ENCODE peak calls at places on chromosomes 6 and 20, in seven cellular contexts. B is CD4-positive, CD25-positive, alpha-beta regulatory T cell; K is CD8-positive, alpha-beta T cell; I is lower lobe of right lung; Y is endodermal cell; U is neural progenitor cell; D is heart right ventricle. A is an unnamed sample.

GRCh38 chr6:138219398-138219797 is 1.1 kb upstream of the PBOV1 start:
- DNase-seq in B (no peak), K (no peak), I (no peak), Y (no peak), U (no peak), D (no peak), A (no peak)

GRCh38 chr6:144466716-144467115 is 181.6 kb downstream of the UTRN start:
- DNase-seq in B (no peak), K (no peak), I (no peak), Y (no peak), U (no peak), D (no peak), A (no peak)

GRCh38 chr6:169173532-169174268 is 79.9 kb downstream of the THBS2 start:
- DNase-seq in B (no peak), K (no peak), I (no peak), Y (no peak), U (no peak), D (no peak), A (no peak)

GRCh38 chr6:15675537-15676170 is 12.8 kb upstream of the DTNBP1 start:
- DNase-seq in B (no peak), K (no peak), I (no peak), Y (no peak), U (no peak), D (no peak), A (no peak)

GRCh38 chr20:8330785-8331699 is 199.0 kb downstream of the PLCB1 start:
- DNase-seq in B (no peak), K (no peak), I (no peak), Y (no peak), U (no peak), D (no peak), A (no peak)

GRCh38 chr6:56033451-56033850 is 158.1 kb upstream of the BMP5 start:
- DNase-seq in B (no peak), K (no peak), I (no peak), Y (no peak), U (no peak), D (no peak), A (no peak)

GRCh38 chr20:18019068-18019467 is 38.6 kb downstream of the OVOL2 start:
- DNase-seq in B (no peak), K (no peak), I (no peak), Y (peak; percentile 75), U (peak; percentile 56), D (no peak), A (no peak)

GRCh38 chr20:4886771-4887527 is 114.4 kb downstream of the SLC23A2 start:
- DNase-seq in B (no peak), K (no peak), I (no peak), Y (peak; percentile 15), U (no peak), D (no peak), A (no peak)

GRCh38 chr20:59437601-59438031 is 137.2 kb downstream of the EDN3 start:
- DNase-seq in B (no peak), K (no peak), I (no peak), Y (no peak), U (no peak), D (no peak), A (no peak)

GRCh38 chr6:157455731-157456523 is 74.9 kb downstream of the ZDHHC14 start:
- DNase-seq in B (no peak), K (no peak), I (no peak), Y (no peak), U (peak; percentile 59), D (no peak), A (no peak)

GRCh38 chr6:155455766-155456165 is at the start of gene NOX3:
- DNase-seq in B (no peak), K (no peak), I (no peak), Y (no peak), U (peak; percentile 18), D (no peak), A (no peak)

GRCh38 chr6:118869350-118869749 is 24.6 kb upstream of the ASF1A start:
- DNase-seq in B (no peak), K (no peak), I (no peak), Y (no peak), U (no peak), D (no peak), A (no peak)

GRCh38 chr6:44681782-44682181 is 294.3 kb downstream of the CDC5L start:
- DNase-seq in B (no peak), K (no peak), I (no peak), Y (peak; percentile 36), U (peak; percentile 28), D (no peak), A (no peak)

GRCh38 chr20:8670900-8671229 is 398.0 kb upstream of the PLCB4 start:
- DNase-seq in B (no peak), K (no peak), I (no peak), Y (no peak), U (no peak), D (no peak), A (no peak)

GRCh38 chr20:60228255-60228654 is 270.0 kb downstream of the CDH26 start:
- DNase-seq in B (no peak), K (no peak), I (no peak), Y (no peak), U (no peak), D (no peak), A (no peak)

GRCh38 chr6:53986721-53987526 is 124.3 kb upstream of the MLIP start:
- DNase-seq in B (no peak), K (no peak), I (no peak), Y (no peak), U (peak; percentile 4), D (no peak), A (no peak)

GRCh38 chr20:48582361-48582991 is 245.3 kb downstream of the PREX1 start:
- DNase-seq in B (no peak), K (no peak), I (no peak), Y (no peak), U (no peak), D (no peak), A (no peak)

GRCh38 chr6:112744827-112745226 is 397.7 kb downstream of the RFPL4B start:
- DNase-seq in B (no peak), K (no peak), I (no peak), Y (no peak), U (no peak), D (no peak), A (no peak)

GRCh38 chr20:55255016-55255415 is 750.3 kb downstream of the CBLN4 start:
- DNase-seq in B (no peak), K (no peak), I (no peak), Y (no peak), U (no peak), D (no peak), A (no peak)

GRCh38 chr20:43138061-43138860 is 51.4 kb downstream of the PTPRT start:
- DNase-seq in B (no peak), K (no peak), I (no peak), Y (no peak), U (no peak), D (no peak), A (no peak)

GRCh38 chr6:75210885-75211739 is 5.3 kb upstream of the COL12A1 start:
- DNase-seq in B (peak; percentile 65), K (peak; percentile 38), I (no peak), Y (peak; percentile 61), U (peak; percentile 83), D (peak; percentile 65), A (peak; percentile 54)

GRCh38 chr6:11761744-11762620 is 16.6 kb downstream of the ADTRP start:
- DNase-seq in B (no peak), K (no peak), I (no peak), Y (no peak), U (no peak), D (no peak), A (no peak)

GRCh38 chr20:58699246-58700107 is 6.9 kb downstream of the NPEPL1 start:
- DNase-seq in B (no peak), K (no peak), I (no peak), Y (no peak), U (no peak), D (no peak), A (no peak)

GRCh38 chr20:1225729-1226313 is at the start of gene RAD21L1:
- DNase-seq in B (peak; percentile 60), K (peak; percentile 80), I (peak; percentile 80), Y (peak; percentile 99), U (peak; percentile 95), D (peak; percentile 58), A (peak; percentile 81)

GRCh38 chr20:25290646-25291431 is 43.0 kb downstream of the PYGB start:
- DNase-seq in B (no peak), K (no peak), I (no peak), Y (no peak), U (no peak), D (no peak), A (no peak)

GRCh38 chr6:29925341-29926080 is 16.8 kb upstream of the HLA-A start:
- DNase-seq in B (no peak), K (no peak), I (no peak), Y (no peak), U (no peak), D (peak; percentile 20), A (no peak)

GRCh38 chr6:148869589-148869988 is 122.8 kb downstream of the UST start:
- DNase-seq in B (no peak), K (no peak), I (no peak), Y (no peak), U (no peak), D (no peak), A (no peak)

GRCh38 chr6:148866657-148867268 is 119.9 kb downstream of the UST start:
- DNase-seq in B (no peak), K (no peak), I (no peak), Y (no peak), U (no peak), D (no peak), A (no peak)

GRCh38 chr6:148868314-148868713 is 121.5 kb downstream of the UST start:
- DNase-seq in B (no peak), K (no peak), I (no peak), Y (no peak), U (no peak), D (no peak), A (no peak)

GRCh38 chr6:148867851-148868250 is 121.0 kb downstream of the UST start:
- DNase-seq in B (no peak), K (no peak), I (no peak), Y (no peak), U (no peak), D (no peak), A (no peak)

GRCh38 chr6:148868901-148869300 is 122.1 kb downstream of the UST start:
- DNase-seq in B (no peak), K (no peak), I (no peak), Y (no peak), U (no peak), D (no peak), A (no peak)
- H3K4me1 ChIP-seq in B (no peaks in the 10 kb centered on the region), K (no peaks in the 10 kb centered on the region), I (no peaks in the 10 kb centered on the region), Y (peaks cover 7% of the 10 kb centered on the region), U (peaks cover 35% of the 10 kb centered on the region), D (peaks cover 11% of the 10 kb centered on the region), A (no peaks in the 10 kb centered on the region)

GRCh38 chr20:11989018-11989771 is 71.5 kb downstream of the BTBD3 start:
- DNase-seq in B (no peak), K (no peak), I (no peak), Y (no peak), U (no peak), D (no peak), A (no peak)
- H3K4me3 ChIP-seq in B (no peak overlapping the region), K (no peak overlapping the region), I (no peak overlapping the region), Y (no peak overlapping the region), U (no peak overlapping the region), D (no peak overlapping the region), A (no peak overlapping the region)

GRCh38 chr20:36209921-36210320 is 26.4 kb upstream of the AAR2 start:
- DNase-seq in B (no peak), K (no peak), I (no peak), Y (no peak), U (no peak), D (no peak), A (no peak)
- H3K9me3 ChIP-seq in B (no peaks in the 10 kb centered on the region), K (no peaks in the 10 kb centered on the region), I (no peaks in the 10 kb centered on the region), Y (no peaks in the 10 kb centered on the region), U (no peaks in the 10 kb centered on the region), D (no peaks in the 10 kb centered on the region), A (no peaks in the 10 kb centered on the region)

GRCh38 chr20:50283922-50284810 is 93.5 kb downstream of the CEBPB start:
- DNase-seq in B (no peak), K (no peak), I (peak; percentile 90), Y (no peak), U (no peak), D (no peak), A (no peak)
- H3K4me1 ChIP-seq in B (no peaks in the 10 kb centered on the region), K (no peaks in the 10 kb centered on the region), I (peaks cover 54% of the 10 kb centered on the region), Y (no peaks in the 10 kb centered on the region), U (peaks cover 8% of the 10 kb centered on the region), D (peaks cover 31% of the 10 kb centered on the region), A (peaks cover 6% of the 10 kb centered on the region)